ENCODE peak calls at places on chromosomes 11 and 22, in eight cellular contexts. One of them, this sample, is unnamed.

GRCh38 chr11:1082728-1083620 is 8.3 kb downstream of the MUC2 start:
- DNase-seq in naive thymus-derived CD4-positive, alpha-beta T cell: no peak
- DNase-seq in activated CD4-positive, alpha-beta T cell treated with anti-CD3 and anti-CD28 coated beads, Interleukin-2, amount 50 U/mL, for 4 hours: no peak
- DNase-seq in lung: no peak
- DNase-seq in foreskin fibroblast: no peak
- DNase-seq in stimulated activated CD4-positive, alpha-beta T cell treated with anti-CD3 and anti-CD28 coated beads, Interleukin-15, amount 100 ng/mL, for 1 hour: no peak
- DNase-seq in brain microvascular endothelial cell: no peak
- DNase-seq in stimulated activated CD8-positive, alpha-beta memory T cell treated with anti-CD3 and anti-CD28 coated beads, Interleukin-2, amount 100 ng/mL, for 1 hour: no peak
- DNase-seq in this sample: no peak

GRCh38 chr11:92376146-92376599 is 151.6 kb downstream of the FAT3 start:
- DNase-seq in naive thymus-derived CD4-positive, alpha-beta T cell: no peak
- DNase-seq in activated CD4-positive, alpha-beta T cell treated with anti-CD3 and anti-CD28 coated beads, Interleukin-2, amount 50 U/mL, for 4 hours: no peak
- DNase-seq in lung: no peak
- DNase-seq in foreskin fibroblast: peak; percentile 79
- DNase-seq in stimulated activated CD4-positive, alpha-beta T cell treated with anti-CD3 and anti-CD28 coated beads, Interleukin-15, amount 100 ng/mL, for 1 hour: no peak
- DNase-seq in brain microvascular endothelial cell: peak; percentile 94
- DNase-seq in stimulated activated CD8-positive, alpha-beta memory T cell treated with anti-CD3 and anti-CD28 coated beads, Interleukin-2, amount 100 ng/mL, for 1 hour: no peak
- DNase-seq in this sample: no peak

GRCh38 chr11:101063706-101064105 is 65.9 kb downstream of the PGR start:
- DNase-seq in naive thymus-derived CD4-positive, alpha-beta T cell: no peak
- DNase-seq in activated CD4-positive, alpha-beta T cell treated with anti-CD3 and anti-CD28 coated beads, Interleukin-2, amount 50 U/mL, for 4 hours: no peak
- DNase-seq in lung: no peak
- DNase-seq in foreskin fibroblast: no peak
- DNase-seq in stimulated activated CD4-positive, alpha-beta T cell treated with anti-CD3 and anti-CD28 coated beads, Interleukin-15, amount 100 ng/mL, for 1 hour: no peak
- DNase-seq in brain microvascular endothelial cell: no peak
- DNase-seq in stimulated activated CD8-positive, alpha-beta memory T cell treated with anti-CD3 and anti-CD28 coated beads, Interleukin-2, amount 100 ng/mL, for 1 hour: no peak
- DNase-seq in this sample: no peak

GRCh38 chr11:1118755-1119275 is 38.9 kb upstream of the MUC5AC start:
- DNase-seq in naive thymus-derived CD4-positive, alpha-beta T cell: no peak
- DNase-seq in activated CD4-positive, alpha-beta T cell treated with anti-CD3 and anti-CD28 coated beads, Interleukin-2, amount 50 U/mL, for 4 hours: no peak
- DNase-seq in lung: no peak
- DNase-seq in foreskin fibroblast: no peak
- DNase-seq in stimulated activated CD4-positive, alpha-beta T cell treated with anti-CD3 and anti-CD28 coated beads, Interleukin-15, amount 100 ng/mL, for 1 hour: no peak
- DNase-seq in brain microvascular endothelial cell: no peak
- DNase-seq in stimulated activated CD8-positive, alpha-beta memory T cell treated with anti-CD3 and anti-CD28 coated beads, Interleukin-2, amount 100 ng/mL, for 1 hour: no peak
- DNase-seq in this sample: no peak

GRCh38 chr11:18071098-18071705 is 25.1 kb upstream of the TPH1 start:
- DNase-seq in naive thymus-derived CD4-positive, alpha-beta T cell: no peak
- DNase-seq in activated CD4-positive, alpha-beta T cell treated with anti-CD3 and anti-CD28 coated beads, Interleukin-2, amount 50 U/mL, for 4 hours: no peak
- DNase-seq in lung: no peak
- DNase-seq in foreskin fibroblast: no peak
- DNase-seq in stimulated activated CD4-positive, alpha-beta T cell treated with anti-CD3 and anti-CD28 coated beads, Interleukin-15, amount 100 ng/mL, for 1 hour: no peak
- DNase-seq in brain microvascular endothelial cell: no peak
- DNase-seq in stimulated activated CD8-positive, alpha-beta memory T cell treated with anti-CD3 and anti-CD28 coated beads, Interleukin-2, amount 100 ng/mL, for 1 hour: no peak
- DNase-seq in this sample: no peak

GRCh38 chr11:16966633-16967346 is 47.4 kb downstream of the PLEKHA7 start:
- DNase-seq in naive thymus-derived CD4-positive, alpha-beta T cell: no peak
- DNase-seq in activated CD4-positive, alpha-beta T cell treated with anti-CD3 and anti-CD28 coated beads, Interleukin-2, amount 50 U/mL, for 4 hours: no peak
- DNase-seq in lung: no peak
- DNase-seq in foreskin fibroblast: no peak
- DNase-seq in stimulated activated CD4-positive, alpha-beta T cell treated with anti-CD3 and anti-CD28 coated beads, Interleukin-15, amount 100 ng/mL, for 1 hour: no peak
- DNase-seq in brain microvascular endothelial cell: no peak
- DNase-seq in stimulated activated CD8-positive, alpha-beta memory T cell treated with anti-CD3 and anti-CD28 coated beads, Interleukin-2, amount 100 ng/mL, for 1 hour: no peak
- DNase-seq in this sample: no peak

GRCh38 chr11:59289782-59290181 is 68.9 kb upstream of the OR5AN1 start:
- DNase-seq in naive thymus-derived CD4-positive, alpha-beta T cell: no peak
- DNase-seq in activated CD4-positive, alpha-beta T cell treated with anti-CD3 and anti-CD28 coated beads, Interleukin-2, amount 50 U/mL, for 4 hours: no peak
- DNase-seq in lung: no peak
- DNase-seq in foreskin fibroblast: no peak
- DNase-seq in stimulated activated CD4-positive, alpha-beta T cell treated with anti-CD3 and anti-CD28 coated beads, Interleukin-15, amount 100 ng/mL, for 1 hour: no peak
- DNase-seq in brain microvascular endothelial cell: no peak
- DNase-seq in stimulated activated CD8-positive, alpha-beta memory T cell treated with anti-CD3 and anti-CD28 coated beads, Interleukin-2, amount 100 ng/mL, for 1 hour: no peak
- DNase-seq in this sample: no peak

GRCh38 chr22:33083212-33083611 is 25.0 kb upstream of the SYN3 start:
- DNase-seq in naive thymus-derived CD4-positive, alpha-beta T cell: no peak
- DNase-seq in activated CD4-positive, alpha-beta T cell treated with anti-CD3 and anti-CD28 coated beads, Interleukin-2, amount 50 U/mL, for 4 hours: no peak
- DNase-seq in lung: no peak
- DNase-seq in foreskin fibroblast: no peak
- DNase-seq in stimulated activated CD4-positive, alpha-beta T cell treated with anti-CD3 and anti-CD28 coated beads, Interleukin-15, amount 100 ng/mL, for 1 hour: no peak
- DNase-seq in brain microvascular endothelial cell: no peak
- DNase-seq in stimulated activated CD8-positive, alpha-beta memory T cell treated with anti-CD3 and anti-CD28 coated beads, Interleukin-2, amount 100 ng/mL, for 1 hour: no peak
- DNase-seq in this sample: no peak

GRCh38 chr22:17633217-17633997 is 4.9 kb upstream of the ATP6V1E1 start:
- DNase-seq in naive thymus-derived CD4-positive, alpha-beta T cell: no peak
- DNase-seq in activated CD4-positive, alpha-beta T cell treated with anti-CD3 and anti-CD28 coated beads, Interleukin-2, amount 50 U/mL, for 4 hours: no peak
- DNase-seq in lung: no peak
- DNase-seq in foreskin fibroblast: peak; percentile 41
- DNase-seq in stimulated activated CD4-positive, alpha-beta T cell treated with anti-CD3 and anti-CD28 coated beads, Interleukin-15, amount 100 ng/mL, for 1 hour: no peak
- DNase-seq in brain microvascular endothelial cell: peak; percentile 54
- DNase-seq in stimulated activated CD8-positive, alpha-beta memory T cell treated with anti-CD3 and anti-CD28 coated beads, Interleukin-2, amount 100 ng/mL, for 1 hour: no peak
- DNase-seq in this sample: no peak

GRCh38 chr11:122189259-122189658 is 73.2 kb upstream of the BLID start:
- DNase-seq in naive thymus-derived CD4-positive, alpha-beta T cell: no peak
- DNase-seq in activated CD4-positive, alpha-beta T cell treated with anti-CD3 and anti-CD28 coated beads, Interleukin-2, amount 50 U/mL, for 4 hours: no peak
- DNase-seq in lung: no peak
- DNase-seq in foreskin fibroblast: peak; percentile 95
- DNase-seq in stimulated activated CD4-positive, alpha-beta T cell treated with anti-CD3 and anti-CD28 coated beads, Interleukin-15, amount 100 ng/mL, for 1 hour: no peak
- DNase-seq in brain microvascular endothelial cell: peak; percentile 92
- DNase-seq in stimulated activated CD8-positive, alpha-beta memory T cell treated with anti-CD3 and anti-CD28 coated beads, Interleukin-2, amount 100 ng/mL, for 1 hour: no peak
- DNase-seq in this sample: no peak

GRCh38 chr11:115941481-115941993 is 437.3 kb upstream of the CADM1 start:
- DNase-seq in naive thymus-derived CD4-positive, alpha-beta T cell: no peak
- DNase-seq in activated CD4-positive, alpha-beta T cell treated with anti-CD3 and anti-CD28 coated beads, Interleukin-2, amount 50 U/mL, for 4 hours: no peak
- DNase-seq in lung: no peak
- DNase-seq in foreskin fibroblast: no peak
- DNase-seq in stimulated activated CD4-positive, alpha-beta T cell treated with anti-CD3 and anti-CD28 coated beads, Interleukin-15, amount 100 ng/mL, for 1 hour: no peak
- DNase-seq in brain microvascular endothelial cell: peak; percentile 71
- DNase-seq in stimulated activated CD8-positive, alpha-beta memory T cell treated with anti-CD3 and anti-CD28 coated beads, Interleukin-2, amount 100 ng/mL, for 1 hour: no peak
- DNase-seq in this sample: no peak

GRCh38 chr11:24697722-24698121 is 200.9 kb downstream of the LUZP2 start:
- DNase-seq in naive thymus-derived CD4-positive, alpha-beta T cell: no peak
- DNase-seq in activated CD4-positive, alpha-beta T cell treated with anti-CD3 and anti-CD28 coated beads, Interleukin-2, amount 50 U/mL, for 4 hours: no peak
- DNase-seq in lung: no peak
- DNase-seq in foreskin fibroblast: peak; percentile 0
- DNase-seq in stimulated activated CD4-positive, alpha-beta T cell treated with anti-CD3 and anti-CD28 coated beads, Interleukin-15, amount 100 ng/mL, for 1 hour: no peak
- DNase-seq in brain microvascular endothelial cell: peak; percentile 92
- DNase-seq in stimulated activated CD8-positive, alpha-beta memory T cell treated with anti-CD3 and anti-CD28 coated beads, Interleukin-2, amount 100 ng/mL, for 1 hour: no peak
- DNase-seq in this sample: no peak

GRCh38 chr22:37197451-37198289 is 9.6 kb upstream of the C1QTNF6 start:
- DNase-seq in naive thymus-derived CD4-positive, alpha-beta T cell: no peak
- DNase-seq in activated CD4-positive, alpha-beta T cell treated with anti-CD3 and anti-CD28 coated beads, Interleukin-2, amount 50 U/mL, for 4 hours: no peak
- DNase-seq in lung: peak; percentile 80
- DNase-seq in foreskin fibroblast: peak; percentile 65
- DNase-seq in stimulated activated CD4-positive, alpha-beta T cell treated with anti-CD3 and anti-CD28 coated beads, Interleukin-15, amount 100 ng/mL, for 1 hour: no peak
- DNase-seq in brain microvascular endothelial cell: no peak
- DNase-seq in stimulated activated CD8-positive, alpha-beta memory T cell treated with anti-CD3 and anti-CD28 coated beads, Interleukin-2, amount 100 ng/mL, for 1 hour: no peak
- DNase-seq in this sample: no peak

GRCh38 chr11:119450590-119450989 is 27.6 kb upstream of the THY1 start:
- DNase-seq in naive thymus-derived CD4-positive, alpha-beta T cell: no peak
- DNase-seq in activated CD4-positive, alpha-beta T cell treated with anti-CD3 and anti-CD28 coated beads, Interleukin-2, amount 50 U/mL, for 4 hours: no peak
- DNase-seq in lung: no peak
- DNase-seq in foreskin fibroblast: no peak
- DNase-seq in stimulated activated CD4-positive, alpha-beta T cell treated with anti-CD3 and anti-CD28 coated beads, Interleukin-15, amount 100 ng/mL, for 1 hour: no peak
- DNase-seq in brain microvascular endothelial cell: no peak
- DNase-seq in stimulated activated CD8-positive, alpha-beta memory T cell treated with anti-CD3 and anti-CD28 coated beads, Interleukin-2, amount 100 ng/mL, for 1 hour: no peak
- DNase-seq in this sample: no peak

GRCh38 chr22:24525416-24526037 is 29.4 kb downstream of the GUCD1 start:
- DNase-seq in naive thymus-derived CD4-positive, alpha-beta T cell: peak; percentile 54
- DNase-seq in activated CD4-positive, alpha-beta T cell treated with anti-CD3 and anti-CD28 coated beads, Interleukin-2, amount 50 U/mL, for 4 hours: peak; percentile 82
- DNase-seq in lung: peak; percentile 85
- DNase-seq in foreskin fibroblast: peak; percentile 88
- DNase-seq in stimulated activated CD4-positive, alpha-beta T cell treated with anti-CD3 and anti-CD28 coated beads, Interleukin-15, amount 100 ng/mL, for 1 hour: peak; percentile 64
- DNase-seq in brain microvascular endothelial cell: peak; percentile 74
- DNase-seq in stimulated activated CD8-positive, alpha-beta memory T cell treated with anti-CD3 and anti-CD28 coated beads, Interleukin-2, amount 100 ng/mL, for 1 hour: peak; percentile 45
- DNase-seq in this sample: peak; percentile 73

GRCh38 chr11:63375434-63375833 is 5.8 kb downstream of the SLC22A9 start:
- DNase-seq in naive thymus-derived CD4-positive, alpha-beta T cell: no peak
- DNase-seq in activated CD4-positive, alpha-beta T cell treated with anti-CD3 and anti-CD28 coated beads, Interleukin-2, amount 50 U/mL, for 4 hours: no peak
- DNase-seq in lung: no peak
- DNase-seq in foreskin fibroblast: no peak
- DNase-seq in stimulated activated CD4-positive, alpha-beta T cell treated with anti-CD3 and anti-CD28 coated beads, Interleukin-15, amount 100 ng/mL, for 1 hour: no peak
- DNase-seq in brain microvascular endothelial cell: no peak
- DNase-seq in stimulated activated CD8-positive, alpha-beta memory T cell treated with anti-CD3 and anti-CD28 coated beads, Interleukin-2, amount 100 ng/mL, for 1 hour: no peak
- DNase-seq in this sample: no peak

GRCh38 chr11:104260456-104260855 is 96.5 kb upstream of the PDGFD start:
- DNase-seq in naive thymus-derived CD4-positive, alpha-beta T cell: no peak
- DNase-seq in activated CD4-positive, alpha-beta T cell treated with anti-CD3 and anti-CD28 coated beads, Interleukin-2, amount 50 U/mL, for 4 hours: no peak
- DNase-seq in lung: no peak
- DNase-seq in foreskin fibroblast: no peak
- DNase-seq in stimulated activated CD4-positive, alpha-beta T cell treated with anti-CD3 and anti-CD28 coated beads, Interleukin-15, amount 100 ng/mL, for 1 hour: no peak
- DNase-seq in brain microvascular endothelial cell: no peak
- DNase-seq in stimulated activated CD8-positive, alpha-beta memory T cell treated with anti-CD3 and anti-CD28 coated beads, Interleukin-2, amount 100 ng/mL, for 1 hour: no peak
- DNase-seq in this sample: no peak

GRCh38 chr11:45859661-45860140 is 12.4 kb downstream of the CRY2 start:
- DNase-seq in naive thymus-derived CD4-positive, alpha-beta T cell: no peak
- DNase-seq in activated CD4-positive, alpha-beta T cell treated with anti-CD3 and anti-CD28 coated beads, Interleukin-2, amount 50 U/mL, for 4 hours: no peak
- DNase-seq in lung: peak; percentile 93
- DNase-seq in foreskin fibroblast: peak; percentile 100
- DNase-seq in stimulated activated CD4-positive, alpha-beta T cell treated with anti-CD3 and anti-CD28 coated beads, Interleukin-15, amount 100 ng/mL, for 1 hour: no peak
- DNase-seq in brain microvascular endothelial cell: peak; percentile 77
- DNase-seq in stimulated activated CD8-positive, alpha-beta memory T cell treated with anti-CD3 and anti-CD28 coated beads, Interleukin-2, amount 100 ng/mL, for 1 hour: no peak
- DNase-seq in this sample: no peak

GRCh38 chr22:35399114-35399677 is 744 bp upstream of the MCM5 start:
- DNase-seq in naive thymus-derived CD4-positive, alpha-beta T cell: no peak
- DNase-seq in activated CD4-positive, alpha-beta T cell treated with anti-CD3 and anti-CD28 coated beads, Interleukin-2, amount 50 U/mL, for 4 hours: no peak
- DNase-seq in lung: no peak
- DNase-seq in foreskin fibroblast: no peak
- DNase-seq in stimulated activated CD4-positive, alpha-beta T cell treated with anti-CD3 and anti-CD28 coated beads, Interleukin-15, amount 100 ng/mL, for 1 hour: no peak
- DNase-seq in brain microvascular endothelial cell: no peak
- DNase-seq in stimulated activated CD8-positive, alpha-beta memory T cell treated with anti-CD3 and anti-CD28 coated beads, Interleukin-2, amount 100 ng/mL, for 1 hour: no peak
- DNase-seq in this sample: no peak

GRCh38 chr11:130166457-130166784 is 6.8 kb downstream of the ST14 start:
- DNase-seq in naive thymus-derived CD4-positive, alpha-beta T cell: no peak
- DNase-seq in activated CD4-positive, alpha-beta T cell treated with anti-CD3 and anti-CD28 coated beads, Interleukin-2, amount 50 U/mL, for 4 hours: no peak
- DNase-seq in lung: no peak
- DNase-seq in foreskin fibroblast: peak; percentile 95
- DNase-seq in stimulated activated CD4-positive, alpha-beta T cell treated with anti-CD3 and anti-CD28 coated beads, Interleukin-15, amount 100 ng/mL, for 1 hour: no peak
- DNase-seq in brain microvascular endothelial cell: peak; percentile 98
- DNase-seq in stimulated activated CD8-positive, alpha-beta memory T cell treated with anti-CD3 and anti-CD28 coated beads, Interleukin-2, amount 100 ng/mL, for 1 hour: no peak
- DNase-seq in this sample: no peak

GRCh38 chr11:10287766-10288165 is 6.3 kb downstream of the SBF2 start:
- DNase-seq in naive thymus-derived CD4-positive, alpha-beta T cell: no peak
- DNase-seq in activated CD4-positive, alpha-beta T cell treated with anti-CD3 and anti-CD28 coated beads, Interleukin-2, amount 50 U/mL, for 4 hours: no peak
- DNase-seq in lung: no peak
- DNase-seq in foreskin fibroblast: no peak
- DNase-seq in stimulated activated CD4-positive, alpha-beta T cell treated with anti-CD3 and anti-CD28 coated beads, Interleukin-15, amount 100 ng/mL, for 1 hour: no peak
- DNase-seq in brain microvascular endothelial cell: no peak
- DNase-seq in stimulated activated CD8-positive, alpha-beta memory T cell treated with anti-CD3 and anti-CD28 coated beads, Interleukin-2, amount 100 ng/mL, for 1 hour: no peak
- DNase-seq in this sample: no peak

GRCh38 chr11:41660585-41660984 is 201.1 kb upstream of the LRRC4C start:
- DNase-seq in naive thymus-derived CD4-positive, alpha-beta T cell: no peak
- DNase-seq in activated CD4-positive, alpha-beta T cell treated with anti-CD3 and anti-CD28 coated beads, Interleukin-2, amount 50 U/mL, for 4 hours: no peak
- DNase-seq in lung: no peak
- DNase-seq in foreskin fibroblast: no peak
- DNase-seq in stimulated activated CD4-positive, alpha-beta T cell treated with anti-CD3 and anti-CD28 coated beads, Interleukin-15, amount 100 ng/mL, for 1 hour: no peak
- DNase-seq in brain microvascular endothelial cell: no peak
- DNase-seq in stimulated activated CD8-positive, alpha-beta memory T cell treated with anti-CD3 and anti-CD28 coated beads, Interleukin-2, amount 100 ng/mL, for 1 hour: no peak
- DNase-seq in this sample: no peak

GRCh38 chr22:32591620-32592019 is 117.0 kb downstream of the FBXO7 start:
- DNase-seq in naive thymus-derived CD4-positive, alpha-beta T cell: no peak
- DNase-seq in activated CD4-positive, alpha-beta T cell treated with anti-CD3 and anti-CD28 coated beads, Interleukin-2, amount 50 U/mL, for 4 hours: no peak
- DNase-seq in lung: no peak
- DNase-seq in foreskin fibroblast: peak; percentile 72
- DNase-seq in stimulated activated CD4-positive, alpha-beta T cell treated with anti-CD3 and anti-CD28 coated beads, Interleukin-15, amount 100 ng/mL, for 1 hour: no peak
- DNase-seq in brain microvascular endothelial cell: peak; percentile 63
- DNase-seq in stimulated activated CD8-positive, alpha-beta memory T cell treated with anti-CD3 and anti-CD28 coated beads, Interleukin-2, amount 100 ng/mL, for 1 hour: no peak
- DNase-seq in this sample: no peak

GRCh38 chr11:48087974-48088681 is 107.8 kb downstream of the PTPRJ start:
- DNase-seq in naive thymus-derived CD4-positive, alpha-beta T cell: no peak
- DNase-seq in activated CD4-positive, alpha-beta T cell treated with anti-CD3 and anti-CD28 coated beads, Interleukin-2, amount 50 U/mL, for 4 hours: no peak
- DNase-seq in lung: peak; percentile 47
- DNase-seq in foreskin fibroblast: no peak
- DNase-seq in stimulated activated CD4-positive, alpha-beta T cell treated with anti-CD3 and anti-CD28 coated beads, Interleukin-15, amount 100 ng/mL, for 1 hour: no peak
- DNase-seq in brain microvascular endothelial cell: no peak
- DNase-seq in stimulated activated CD8-positive, alpha-beta memory T cell treated with anti-CD3 and anti-CD28 coated beads, Interleukin-2, amount 100 ng/mL, for 1 hour: no peak
- DNase-seq in this sample: no peak

GRCh38 chr11:101817536-101817935 is 97.3 kb upstream of the CEP126 start:
- DNase-seq in naive thymus-derived CD4-positive, alpha-beta T cell: no peak
- DNase-seq in activated CD4-positive, alpha-beta T cell treated with anti-CD3 and anti-CD28 coated beads, Interleukin-2, amount 50 U/mL, for 4 hours: no peak
- DNase-seq in lung: no peak
- DNase-seq in foreskin fibroblast: peak; percentile 7
- DNase-seq in stimulated activated CD4-positive, alpha-beta T cell treated with anti-CD3 and anti-CD28 coated beads, Interleukin-15, amount 100 ng/mL, for 1 hour: no peak
- DNase-seq in brain microvascular endothelial cell: no peak
- DNase-seq in stimulated activated CD8-positive, alpha-beta memory T cell treated with anti-CD3 and anti-CD28 coated beads, Interleukin-2, amount 100 ng/mL, for 1 hour: no peak
- DNase-seq in this sample: no peak

GRCh38 chr11:133785795-133786194 is 59.5 kb downstream of the SPATA19 start:
- DNase-seq in naive thymus-derived CD4-positive, alpha-beta T cell: no peak
- DNase-seq in activated CD4-positive, alpha-beta T cell treated with anti-CD3 and anti-CD28 coated beads, Interleukin-2, amount 50 U/mL, for 4 hours: no peak
- DNase-seq in lung: no peak
- DNase-seq in foreskin fibroblast: no peak
- DNase-seq in stimulated activated CD4-positive, alpha-beta T cell treated with anti-CD3 and anti-CD28 coated beads, Interleukin-15, amount 100 ng/mL, for 1 hour: no peak
- DNase-seq in brain microvascular endothelial cell: no peak
- DNase-seq in stimulated activated CD8-positive, alpha-beta memory T cell treated with anti-CD3 and anti-CD28 coated beads, Interleukin-2, amount 100 ng/mL, for 1 hour: no peak
- DNase-seq in this sample: no peak

GRCh38 chr11:44619931-44620725 is 54.7 kb downstream of the CD82 start:
- DNase-seq in naive thymus-derived CD4-positive, alpha-beta T cell: no peak
- DNase-seq in activated CD4-positive, alpha-beta T cell treated with anti-CD3 and anti-CD28 coated beads, Interleukin-2, amount 50 U/mL, for 4 hours: no peak
- DNase-seq in lung: peak; percentile 25
- DNase-seq in foreskin fibroblast: no peak
- DNase-seq in stimulated activated CD4-positive, alpha-beta T cell treated with anti-CD3 and anti-CD28 coated beads, Interleukin-15, amount 100 ng/mL, for 1 hour: no peak
- DNase-seq in brain microvascular endothelial cell: no peak
- DNase-seq in stimulated activated CD8-positive, alpha-beta memory T cell treated with anti-CD3 and anti-CD28 coated beads, Interleukin-2, amount 100 ng/mL, for 1 hour: no peak
- DNase-seq in this sample: no peak

GRCh38 chr22:41758231-41758630 is 42.2 kb upstream of the CCDC134 start:
- DNase-seq in naive thymus-derived CD4-positive, alpha-beta T cell: no peak
- DNase-seq in activated CD4-positive, alpha-beta T cell treated with anti-CD3 and anti-CD28 coated beads, Interleukin-2, amount 50 U/mL, for 4 hours: no peak
- DNase-seq in lung: no peak
- DNase-seq in foreskin fibroblast: no peak
- DNase-seq in stimulated activated CD4-positive, alpha-beta T cell treated with anti-CD3 and anti-CD28 coated beads, Interleukin-15, amount 100 ng/mL, for 1 hour: no peak
- DNase-seq in brain microvascular endothelial cell: no peak
- DNase-seq in stimulated activated CD8-positive, alpha-beta memory T cell treated with anti-CD3 and anti-CD28 coated beads, Interleukin-2, amount 100 ng/mL, for 1 hour: no peak
- DNase-seq in this sample: no peak

GRCh38 chr11:2940166-2940929 is 11.1 kb upstream of the PHLDA2 start:
- DNase-seq in naive thymus-derived CD4-positive, alpha-beta T cell: no peak
- DNase-seq in activated CD4-positive, alpha-beta T cell treated with anti-CD3 and anti-CD28 coated beads, Interleukin-2, amount 50 U/mL, for 4 hours: no peak
- DNase-seq in lung: no peak
- DNase-seq in foreskin fibroblast: peak; percentile 52
- DNase-seq in stimulated activated CD4-positive, alpha-beta T cell treated with anti-CD3 and anti-CD28 coated beads, Interleukin-15, amount 100 ng/mL, for 1 hour: no peak
- DNase-seq in brain microvascular endothelial cell: no peak
- DNase-seq in stimulated activated CD8-positive, alpha-beta memory T cell treated with anti-CD3 and anti-CD28 coated beads, Interleukin-2, amount 100 ng/mL, for 1 hour: no peak
- DNase-seq in this sample: no peak